ENCODE peak calls at places on chromosomes 2 and 18, in seven cellular contexts. V is sigmoid colon, S is tibial artery, B is prostate gland, D is WERI-Rb-1, W is GM23248, Z is A172. J is an unnamed sample.
A peak's percentile ranks its signal among the peaks of the same experiment; 100 is the strongest.

GRCh38 chr2:149225446-149225845 is 104.9 kb upstream of the LYPD6 start:
- DNase-seq in S (no peak), W (no peak), B (no peak), Z (no peak), D (no peak), V (no peak), J (no peak)

GRCh38 chr2:44130441-44130840 is 38.2 kb upstream of the PPM1B start:
- DNase-seq in W (peak; percentile 72), V (no peak), D (no peak), Z (peak; percentile 38), B (no peak), S (no peak), J (no peak)

GRCh38 chr2:173716458-173717052 is 248.6 kb downstream of the SP3 start:
- DNase-seq in S (no peak), V (no peak), Z (peak; percentile 33), B (no peak), D (no peak), W (no peak), J (no peak)

GRCh38 chr18:3071676-3072075 is 58.7 kb upstream of the LPIN2 start:
- DNase-seq in W (no peak), S (no peak), D (no peak), Z (no peak), B (no peak), V (no peak), J (no peak)

GRCh38 chr2:182432051-182432450 is 5.2 kb upstream of the PDE1A start:
- DNase-seq in W (peak; percentile 31), Z (no peak), V (no peak), D (no peak), S (no peak), B (no peak), J (no peak)

GRCh38 chr2:73386894-73387636 is 1.4 kb downstream of the ALMS1 start:
- DNase-seq in B (no peak), V (no peak), D (no peak), S (no peak), W (peak; percentile 4), Z (no peak), J (no peak)

GRCh38 chr2:69026026-69026425 is 13.0 kb downstream of the ANTXR1 start:
- DNase-seq in V (no peak), W (peak; percentile 50), D (peak; percentile 68), Z (no peak), S (no peak), B (peak; percentile 32), J (no peak)

GRCh38 chr2:112661656-112662305 is 16.0 kb downstream of the SLC20A1 start:
- DNase-seq in V (no peak), D (no peak), W (no peak), S (no peak), Z (no peak), B (peak; percentile 60), J (peak; percentile 97)

GRCh38 chr18:48228301-48228715 is 180.9 kb downstream of the ZBTB7C start:
- DNase-seq in D (no peak), S (peak; percentile 89), V (peak; percentile 70), B (no peak), W (peak; percentile 38), Z (peak; percentile 32), J (no peak)

GRCh38 chr2:150517951-150518680 is 30.6 kb upstream of the RND3 start:
- DNase-seq in V (no peak), B (no peak), D (no peak), Z (no peak), W (peak; percentile 88), S (no peak), J (no peak)

GRCh38 chr2:194556639-194557038 is 1100.4 kb upstream of the SLC39A10 start:
- DNase-seq in V (no peak), Z (no peak), S (no peak), W (no peak), D (no peak), B (no peak), J (no peak)

GRCh38 chr2:219457784-219458369 is 23.2 kb downstream of the SPEG start:
- DNase-seq in B (no peak), Z (no peak), V (no peak), D (peak; percentile 44), W (peak; percentile 57), S (no peak), J (no peak)

GRCh38 chr2:231308631-231309414 is 86.7 kb upstream of the B3GNT7 start:
- DNase-seq in D (no peak), W (peak; percentile 81), B (no peak), Z (peak; percentile 53), S (no peak), V (no peak), J (no peak)

GRCh38 chr2:36277876-36278523 is 77.6 kb upstream of the CRIM1 start:
- DNase-seq in V (no peak), Z (peak; percentile 29), W (no peak), D (no peak), S (no peak), B (no peak), J (no peak)

GRCh38 chr18:12470382-12471090 is 62.8 kb downstream of the PRELID3A start:
- DNase-seq in V (no peak), S (no peak), B (peak; percentile 68), Z (no peak), W (no peak), D (peak; percentile 67), J (no peak)

GRCh38 chr2:173213181-173213580 is 137.5 kb downstream of the MAP3K20 start:
- DNase-seq in S (no peak), B (no peak), Z (no peak), D (no peak), W (no peak), V (no peak), J (no peak)

GRCh38 chr2:110816404-110817365 is 84.3 kb downstream of the ACOXL start:
- DNase-seq in W (peak; percentile 39), D (no peak), Z (no peak), S (no peak), V (no peak), B (no peak), J (no peak)

GRCh38 chr18:52287151-52287550 is 52.8 kb upstream of the DCC start:
- DNase-seq in B (no peak), V (no peak), W (no peak), Z (peak; percentile 5), D (no peak), S (no peak), J (no peak)

GRCh38 chr18:34158881-34159690 is 65.6 kb downstream of the NOL4 start:
- DNase-seq in D (peak; percentile 82), V (peak; percentile 64), B (no peak), S (peak; percentile 20), W (peak; percentile 10), Z (no peak), J (no peak)

GRCh38 chr2:101827246-101827645 is 129.7 kb downstream of the MAP4K4 start:
- DNase-seq in W (peak; percentile 89), V (no peak), Z (peak; percentile 95), S (no peak), D (no peak), B (no peak), J (no peak)

GRCh38 chr2:196336715-196337617 is 165.6 kb upstream of the STK17B start:
- DNase-seq in S (no peak), B (no peak), V (no peak), Z (peak; percentile 29), W (peak; percentile 74), D (no peak), J (no peak)

GRCh38 chr2:29522951-29523669 is 398.3 kb downstream of the ALK start:
- DNase-seq in V (no peak), S (no peak), D (no peak), B (no peak), W (peak; percentile 69), Z (no peak), J (no peak)

GRCh38 chr18:55031979-55032378 is 72.7 kb upstream of the CCDC68 start:
- DNase-seq in W (no peak), Z (no peak), S (no peak), B (no peak), D (no peak), V (no peak), J (no peak)

GRCh38 chr2:71609958-71610357 is 156.6 kb downstream of the DYSF start:
- DNase-seq in B (no peak), S (no peak), Z (peak; percentile 50), V (peak; percentile 32), D (peak; percentile 4), W (peak; percentile 63), J (peak; percentile 13)

GRCh38 chr2:31080361-31080760 is 57.9 kb downstream of the GALNT14 start:
- DNase-seq in B (no peak), S (no peak), D (no peak), W (no peak), Z (no peak), V (no peak), J (no peak)

GRCh38 chr2:86760371-86760770 is 30.3 kb downstream of the CD8A start:
- DNase-seq in D (no peak), Z (no peak), S (no peak), B (no peak), V (no peak), W (no peak), J (no peak)

GRCh38 chr18:34999734-35000397 is 41.3 kb upstream of the MAPRE2 start:
- DNase-seq in S (no peak), W (no peak), Z (no peak), V (no peak), D (peak; percentile 61), B (no peak), J (no peak)

GRCh38 chr2:230793573-230794359 is 71.0 kb upstream of the ITM2C start:
- DNase-seq in V (peak; percentile 92), B (peak; percentile 82), Z (peak; percentile 96), S (peak; percentile 86), D (no peak), W (peak; percentile 99), J (no peak)

GRCh38 chr18:46433121-46433826 is 223.7 kb downstream of the LOXHD1 start:
- DNase-seq in B (no peak), W (no peak), S (no peak), V (no peak), Z (no peak), D (no peak), J (no peak)

GRCh38 chr2:116435648-116436047 is 1378.8 kb upstream of the DDX18 start:
- DNase-seq in D (no peak), V (no peak), S (no peak), B (no peak), Z (no peak), W (no peak), J (no peak)